ENCODE peak calls at places on chromosomes 2 and 18, in five cellular contexts. O is heart right ventricle, V is endothelial cell of umbilical vein, I is GM23338, D is A549. M is an unnamed sample.

GRCh38 chr2:102891261-102891660 is 129.4 kb downstream of the TMEM182 start:
- DNase-seq in D (no peak), V (no peak), O (no peak), I (no peak), M (no peak)

GRCh38 chr2:54065411-54065810 is 50.0 kb upstream of the ACYP2 start:
- DNase-seq in V (no peak), D (no peak), I (no peak), O (no peak), M (no peak)

GRCh38 chr18:11859282-11859797 is 8.1 kb downstream of the CHMP1B start:
- DNase-seq in O (no peak), D (no peak), I (no peak), V (no peak), M (no peak)

GRCh38 chr2:157497603-157498314 is 53.9 kb upstream of the CYTIP start:
- DNase-seq in D (peak), I (peak), O (no peak), V (peak), M (no peak)

GRCh38 chr2:160224060-160224459 is 24.0 kb upstream of the ITGB6 start:
- DNase-seq in I (no peak), D (peak), O (no peak), V (peak), M (no peak)

GRCh38 chr2:11121099-11121822 is 34.0 kb upstream of the SLC66A3 start:
- DNase-seq in D (no peak), V (no peak), I (peak), O (no peak), M (no peak)

GRCh38 chr2:129744141-129744540 is 235.3 kb upstream of the RAB6C start:
- DNase-seq in I (no peak), D (no peak), O (no peak), V (no peak), M (no peak)

GRCh38 chr2:121043061-121043826 is 241.8 kb downstream of the TFCP2L1 start:
- DNase-seq in I (no peak), D (no peak), O (no peak), V (no peak), M (no peak)

GRCh38 chr18:23300211-23300887 is 152.7 kb upstream of the RIOK3 start:
- DNase-seq in D (no peak), O (no peak), I (no peak), V (no peak), M (no peak)

GRCh38 chr2:28224648-28225471 is 167.8 kb upstream of the FOSL2 start:
- DNase-seq in O (no peak), V (no peak), I (no peak), D (no peak), M (no peak)

GRCh38 chr2:144372484-144373195 is 147.3 kb downstream of the ZEB2 start:
- DNase-seq in V (no peak), I (no peak), D (no peak), O (no peak), M (no peak)

GRCh38 chr2:1639086-1639858 is 105.0 kb downstream of the PXDN start:
- DNase-seq in D (no peak), V (no peak), O (no peak), I (no peak), M (peak)

GRCh38 chr2:72887032-72887835 is at the start of gene SPR:
- DNase-seq in V (peak), O (peak), D (peak), I (peak), M (peak)

GRCh38 chr2:229124126-229124525 is 147.0 kb downstream of the PID1 start:
- DNase-seq in O (no peak), V (no peak), D (no peak), I (no peak), M (no peak)

GRCh38 chr2:206098471-206098870 is 12.5 kb upstream of the INO80D start:
- DNase-seq in I (no peak), D (no peak), O (no peak), V (no peak), M (no peak)
- H3K27ac ChIP-seq in I (no peak), D (no peak), O (no peak), V (no peak), M (no peak)

GRCh38 chr2:168913171-168913484 is 12.0 kb downstream of the G6PC2 start:
- DNase-seq in O (no peak), D (no peak), I (no peak), V (no peak), M (no peak)
- H3K4me3 ChIP-seq in O (no peak), D (no peak), I (peak), V (no peak), M (peak)

DNA sequence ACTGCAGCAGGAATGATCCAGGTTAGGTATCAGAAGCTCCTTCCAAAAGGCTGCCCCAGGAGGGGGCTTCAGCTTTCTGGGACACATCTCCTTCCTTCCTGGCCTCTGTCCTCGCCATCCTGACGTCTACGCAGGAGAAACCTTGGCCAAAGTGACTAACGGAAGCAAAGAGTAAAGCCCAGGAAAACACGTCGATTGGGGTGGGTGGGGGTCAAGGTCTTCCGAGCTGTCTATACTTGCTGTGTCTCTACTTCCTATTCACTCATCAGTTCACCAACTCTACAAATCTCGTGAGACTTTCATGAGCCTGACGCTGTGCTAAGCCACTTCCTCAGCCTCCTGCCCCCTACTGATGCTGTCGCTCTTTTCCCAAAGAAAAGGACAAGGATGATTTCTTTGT is 212.6 kb downstream of the TNS1 start:
- DNase-seq in D (no peak), O (no peak), I (peak), V (no peak), M (no peak)
- TF ChIP-seq CTCF in D (no peak), O (no peak), I (no peak), V (no peak), M (no peak)

DNA sequence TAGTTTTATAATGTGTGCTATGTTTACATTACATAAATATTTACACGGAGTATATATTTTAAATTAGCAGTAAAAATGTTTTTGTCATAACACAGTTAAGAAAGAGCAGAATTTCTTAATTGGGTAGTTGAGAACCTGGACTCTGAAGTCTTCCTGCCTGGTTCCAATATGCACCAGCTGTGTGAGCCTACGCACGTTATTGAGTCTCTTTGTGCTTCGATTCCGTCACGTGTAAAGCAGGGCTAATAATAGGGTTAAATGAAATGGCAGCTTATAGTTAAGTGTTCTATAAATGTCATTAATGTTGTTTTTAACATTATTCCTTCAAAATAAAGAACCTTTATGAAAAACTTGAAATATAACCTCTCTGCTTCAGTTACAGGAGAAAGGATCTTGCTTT is 1.2 kb upstream of the CCDC88A start:
- DNase-seq in D (no peak), V (no peak), I (no peak), O (no peak), M (no peak)
- H3K27ac ChIP-seq in D (peak), V (no peak), I (no peak), O (no peak), M (no peak)

GRCh38 chr2:10045561-10046355 is 2.4 kb downstream of the KLF11 start:
- DNase-seq in O (no peak), D (no peak), V (no peak), I (no peak), M (no peak)

GRCh38 chr2:10042301-10043161 is 819 bp upstream of the KLF11 start:
- DNase-seq in O (peak), D (no peak), V (peak), I (peak), M (peak)

GRCh38 chr2:10041711-10042110 is 1.6 kb upstream of the KLF11 start:
- DNase-seq in D (no peak), O (no peak), V (no peak), I (no peak), M (no peak)

GRCh38 chr2:10043906-10044601 is 704 bp downstream of the KLF11 start:
- DNase-seq in I (peak), O (peak), V (peak), D (peak), M (peak)

GRCh38 chr2:10043256-10043905 is at the start of gene KLF11:
- DNase-seq in D (peak), I (peak), O (peak), V (peak), M (peak)
- H3K4me3 ChIP-seq in D (peak), I (peak), O (peak), V (no peak), M (peak)

DNA sequence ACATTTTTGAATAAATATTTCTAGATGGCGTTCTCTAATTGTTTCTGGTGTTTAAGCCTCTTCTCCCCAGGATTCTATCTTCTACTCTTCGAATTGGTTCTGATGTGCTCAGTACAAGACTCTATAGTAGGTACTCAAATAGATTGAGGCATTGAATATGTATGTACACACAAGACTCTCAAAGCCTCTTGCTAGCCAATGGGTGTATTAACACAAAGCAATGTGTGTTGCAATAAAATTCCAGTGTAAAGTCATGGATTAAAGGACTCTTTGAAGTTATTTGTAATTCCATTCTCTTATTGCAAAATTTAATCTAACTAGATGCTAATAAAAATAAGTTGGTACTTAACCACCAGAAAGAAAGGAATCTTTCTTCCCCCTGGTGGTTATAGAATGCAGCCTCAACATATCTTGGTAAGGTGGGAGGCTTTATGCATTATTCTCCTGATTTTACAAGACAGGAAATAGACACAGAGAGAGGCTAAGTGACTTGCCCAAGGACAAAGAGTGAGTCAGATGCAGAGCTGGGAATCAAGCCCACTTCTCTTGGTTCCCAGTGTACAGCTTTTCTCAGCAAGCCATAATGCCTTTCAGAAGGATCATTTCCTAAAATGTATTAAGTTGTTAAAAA is 18.1 kb downstream of the LRP1B start:
- DNase-seq in O (no peak), V (peak), I (peak), D (no peak), M (no peak)
- TF ChIP-seq CTCF in O (no peak), V (no peak), I (peak), D (no peak), M (no peak)

M was measured in coronary artery.